ENCODE peak calls at places on chromosomes 7 and 10, in ten cellular contexts. One of them, this sample, is unnamed.

GRCh38 chr10:78165617-78166016 is 132.0 kb downstream of the RPS24 start:
- DNase-seq in NCI-H2171 treated with DMSO at 0.1 percent for 48 hours: peak
- DNase-seq in dermis microvascular lymphatic vessel endothelial cell: no peak
- DNase-seq in lung: no peak
- DNase-seq in substantia nigra: no peak
- DNase-seq in NCI-H748 treated with DMSO at 0.1 percent for 48 hours: peak
- DNase-seq in HT1080: no peak
- DNase-seq in suprapubic skin: no peak
- DNase-seq in activated CD4-positive, CD25-positive, alpha-beta regulatory T cell: no peak
- DNase-seq in CD4-positive, alpha-beta memory T cell: no peak
- DNase-seq in this sample: peak

GRCh38 chr7:116569737-116570136 is 44.9 kb downstream of the CAV1 start:
- DNase-seq in NCI-H2171 treated with DMSO at 0.1 percent for 48 hours: no peak
- DNase-seq in suprapubic skin: no peak
- DNase-seq in activated CD4-positive, CD25-positive, alpha-beta regulatory T cell: no peak
- DNase-seq in CD4-positive, alpha-beta memory T cell: no peak
- DNase-seq in NCI-H748 treated with DMSO at 0.1 percent for 48 hours: no peak
- DNase-seq in substantia nigra: no peak
- DNase-seq in dermis microvascular lymphatic vessel endothelial cell: no peak
- DNase-seq in lung: no peak
- DNase-seq in HT1080: peak
- DNase-seq in this sample: no peak

GRCh38 chr10:58641095-58641531 is 128.4 kb downstream of the BICC1 start:
- DNase-seq in substantia nigra: no peak
- DNase-seq in dermis microvascular lymphatic vessel endothelial cell: no peak
- DNase-seq in CD4-positive, alpha-beta memory T cell: no peak
- DNase-seq in activated CD4-positive, CD25-positive, alpha-beta regulatory T cell: no peak
- DNase-seq in HT1080: peak
- DNase-seq in lung: no peak
- DNase-seq in NCI-H2171 treated with DMSO at 0.1 percent for 48 hours: peak
- DNase-seq in NCI-H748 treated with DMSO at 0.1 percent for 48 hours: peak
- DNase-seq in suprapubic skin: no peak
- DNase-seq in this sample: peak

GRCh38 chr10:112713411-112713810 is 236.6 kb upstream of the TCF7L2 start:
- DNase-seq in CD4-positive, alpha-beta memory T cell: no peak
- DNase-seq in NCI-H2171 treated with DMSO at 0.1 percent for 48 hours: no peak
- DNase-seq in dermis microvascular lymphatic vessel endothelial cell: no peak
- DNase-seq in suprapubic skin: no peak
- DNase-seq in substantia nigra: no peak
- DNase-seq in lung: no peak
- DNase-seq in activated CD4-positive, CD25-positive, alpha-beta regulatory T cell: no peak
- DNase-seq in NCI-H748 treated with DMSO at 0.1 percent for 48 hours: no peak
- DNase-seq in HT1080: no peak
- DNase-seq in this sample: no peak

GRCh38 chr10:74365109-74365508 is 214.1 kb downstream of the ADK start:
- DNase-seq in substantia nigra: no peak
- DNase-seq in lung: no peak
- DNase-seq in NCI-H748 treated with DMSO at 0.1 percent for 48 hours: no peak
- DNase-seq in NCI-H2171 treated with DMSO at 0.1 percent for 48 hours: no peak
- DNase-seq in dermis microvascular lymphatic vessel endothelial cell: no peak
- DNase-seq in CD4-positive, alpha-beta memory T cell: no peak
- DNase-seq in suprapubic skin: no peak
- DNase-seq in HT1080: no peak
- DNase-seq in activated CD4-positive, CD25-positive, alpha-beta regulatory T cell: no peak
- DNase-seq in this sample: no peak

GRCh38 chr7:44608916-44609648 is 2.7 kb downstream of the OGDH start:
- DNase-seq in suprapubic skin: no peak
- DNase-seq in dermis microvascular lymphatic vessel endothelial cell: no peak
- DNase-seq in NCI-H748 treated with DMSO at 0.1 percent for 48 hours: no peak
- DNase-seq in substantia nigra: no peak
- DNase-seq in HT1080: no peak
- DNase-seq in activated CD4-positive, CD25-positive, alpha-beta regulatory T cell: no peak
- DNase-seq in NCI-H2171 treated with DMSO at 0.1 percent for 48 hours: no peak
- DNase-seq in lung: no peak
- DNase-seq in CD4-positive, alpha-beta memory T cell: peak
- DNase-seq in this sample: no peak

GRCh38 chr7:158546214-158546613 is 41.4 kb downstream of the PTPRN2 start:
- DNase-seq in dermis microvascular lymphatic vessel endothelial cell: no peak
- DNase-seq in substantia nigra: no peak
- DNase-seq in lung: no peak
- DNase-seq in activated CD4-positive, CD25-positive, alpha-beta regulatory T cell: no peak
- DNase-seq in HT1080: no peak
- DNase-seq in suprapubic skin: no peak
- DNase-seq in NCI-H748 treated with DMSO at 0.1 percent for 48 hours: no peak
- DNase-seq in CD4-positive, alpha-beta memory T cell: no peak
- DNase-seq in NCI-H2171 treated with DMSO at 0.1 percent for 48 hours: no peak
- DNase-seq in this sample: no peak

GRCh38 chr7:55964261-55964801 is at the start of gene NIPSNAP2:
- DNase-seq in NCI-H748 treated with DMSO at 0.1 percent for 48 hours: peak
- DNase-seq in HT1080: no peak
- DNase-seq in NCI-H2171 treated with DMSO at 0.1 percent for 48 hours: peak
- DNase-seq in substantia nigra: peak
- DNase-seq in CD4-positive, alpha-beta memory T cell: peak
- DNase-seq in lung: peak
- DNase-seq in suprapubic skin: peak
- DNase-seq in dermis microvascular lymphatic vessel endothelial cell: peak
- DNase-seq in activated CD4-positive, CD25-positive, alpha-beta regulatory T cell: peak
- DNase-seq in this sample: peak

GRCh38 chr7:137718360-137718759 is 128.4 kb downstream of the DGKI start:
- DNase-seq in suprapubic skin: no peak
- DNase-seq in NCI-H2171 treated with DMSO at 0.1 percent for 48 hours: no peak
- DNase-seq in HT1080: no peak
- DNase-seq in substantia nigra: no peak
- DNase-seq in CD4-positive, alpha-beta memory T cell: no peak
- DNase-seq in dermis microvascular lymphatic vessel endothelial cell: no peak
- DNase-seq in lung: no peak
- DNase-seq in activated CD4-positive, CD25-positive, alpha-beta regulatory T cell: no peak
- DNase-seq in NCI-H748 treated with DMSO at 0.1 percent for 48 hours: no peak
- DNase-seq in this sample: no peak

GRCh38 chr10:53406532-53406931 is 633.9 kb upstream of the MBL2 start:
- DNase-seq in CD4-positive, alpha-beta memory T cell: no peak
- DNase-seq in suprapubic skin: no peak
- DNase-seq in HT1080: peak
- DNase-seq in substantia nigra: no peak
- DNase-seq in dermis microvascular lymphatic vessel endothelial cell: peak
- DNase-seq in activated CD4-positive, CD25-positive, alpha-beta regulatory T cell: no peak
- DNase-seq in lung: no peak
- DNase-seq in NCI-H2171 treated with DMSO at 0.1 percent for 48 hours: no peak
- DNase-seq in NCI-H748 treated with DMSO at 0.1 percent for 48 hours: no peak
- DNase-seq in this sample: no peak

GRCh38 chr10:70537398-70538194 is 59.0 kb downstream of the PALD1 start:
- DNase-seq in CD4-positive, alpha-beta memory T cell: no peak
- DNase-seq in NCI-H748 treated with DMSO at 0.1 percent for 48 hours: no peak
- DNase-seq in HT1080: no peak
- DNase-seq in lung: no peak
- DNase-seq in dermis microvascular lymphatic vessel endothelial cell: peak
- DNase-seq in suprapubic skin: no peak
- DNase-seq in NCI-H2171 treated with DMSO at 0.1 percent for 48 hours: no peak
- DNase-seq in substantia nigra: no peak
- DNase-seq in activated CD4-positive, CD25-positive, alpha-beta regulatory T cell: no peak
- DNase-seq in this sample: no peak

This sample was measured in NCI-H1092 treated with DMSO at 0.1 percent for 48 hours.